ENCODE peak calls at places on chromosome 11, in four cellular contexts. One of them, this sample, is unnamed. For H3K4me1 and H3K27me3, the result is how much of the 10 kb centered on the place peaks cover.

GRCh38 chr11:27055065-27055682 is 14.6 kb downstream of the BBOX1 start:
- DNase-seq in sigmoid colon: no peak
- DNase-seq in transverse colon: peak
- DNase-seq in suprapubic skin: no peak
- DNase-seq in this sample: no peak

GRCh38 chr11:108664241-108664640 is 628 bp upstream of the DDX10 start:
- DNase-seq in transverse colon: no peak
- DNase-seq in suprapubic skin: no peak
- DNase-seq in sigmoid colon: no peak
- DNase-seq in this sample: no peak

GRCh38 chr11:100105605-100106358 is 581.3 kb upstream of the ARHGAP42 start:
- DNase-seq in sigmoid colon: no peak
- DNase-seq in suprapubic skin: no peak
- DNase-seq in transverse colon: peak
- DNase-seq in this sample: no peak

GRCh38 chr11:30285416-30286121 is 37.3 kb upstream of the ARL14EP start:
- DNase-seq in suprapubic skin: no peak
- DNase-seq in transverse colon: no peak
- DNase-seq in sigmoid colon: no peak
- DNase-seq in this sample: no peak

GRCh38 chr11:95245038-95245437 is 14.0 kb upstream of the SESN3 start:
- DNase-seq in sigmoid colon: no peak
- DNase-seq in suprapubic skin: no peak
- DNase-seq in transverse colon: no peak
- DNase-seq in this sample: no peak

GRCh38 chr11:34149786-34150185 is 44.4 kb downstream of the NAT10 start:
- DNase-seq in suprapubic skin: no peak
- DNase-seq in transverse colon: no peak
- DNase-seq in sigmoid colon: no peak
- DNase-seq in this sample: no peak

GRCh38 chr11:28048812-28049211 is 59.1 kb downstream of the KIF18A start:
- DNase-seq in sigmoid colon: no peak
- DNase-seq in suprapubic skin: no peak
- DNase-seq in transverse colon: no peak
- DNase-seq in this sample: no peak

GRCh38 chr11:12224537-12224893 is 114.1 kb downstream of the MICAL2 start:
- DNase-seq in suprapubic skin: peak
- DNase-seq in transverse colon: peak
- DNase-seq in sigmoid colon: peak
- DNase-seq in this sample: peak

GRCh38 chr11:68767672-68768071 is 16.4 kb upstream of the TESMIN start:
- DNase-seq in suprapubic skin: no peak
- DNase-seq in sigmoid colon: no peak
- DNase-seq in transverse colon: no peak
- DNase-seq in this sample: no peak

GRCh38 chr11:34600339-34601084 is 20.4 kb upstream of the EHF start:
- DNase-seq in transverse colon: peak
- DNase-seq in suprapubic skin: no peak
- DNase-seq in sigmoid colon: no peak
- DNase-seq in this sample: peak

GRCh38 chr11:8032576-8033311 is 45.6 kb downstream of the EIF3F start:
- DNase-seq in suprapubic skin: no peak
- DNase-seq in transverse colon: no peak
- DNase-seq in sigmoid colon: no peak
- DNase-seq in this sample: no peak

GRCh38 chr11:18567081-18567480 is 21.5 kb downstream of the UEVLD start:
- DNase-seq in sigmoid colon: no peak
- DNase-seq in suprapubic skin: no peak
- DNase-seq in transverse colon: no peak
- DNase-seq in this sample: no peak

GRCh38 chr11:65643971-65644370 is 6.1 kb downstream of the SIPA1 start:
- DNase-seq in sigmoid colon: no peak
- DNase-seq in transverse colon: no peak
- DNase-seq in suprapubic skin: no peak
- DNase-seq in this sample: no peak

GRCh38 chr11:124640660-124641059 is 18.0 kb downstream of the TBRG1 start:
- DNase-seq in transverse colon: no peak
- DNase-seq in sigmoid colon: no peak
- DNase-seq in suprapubic skin: no peak
- DNase-seq in this sample: no peak

GRCh38 chr11:67632982-67633755 is 3.4 kb upstream of the NUDT8 start:
- DNase-seq in suprapubic skin: peak
- DNase-seq in sigmoid colon: peak
- DNase-seq in transverse colon: no peak
- DNase-seq in this sample: no peak

GRCh38 chr11:93000511-93001476 is 31.3 kb downstream of the MTNR1B start:
- DNase-seq in suprapubic skin: no peak
- DNase-seq in sigmoid colon: no peak
- DNase-seq in transverse colon: no peak
- DNase-seq in this sample: no peak

GRCh38 chr11:65078151-65078550 is 5.7 kb downstream of the CDCA5 start:
- DNase-seq in transverse colon: peak
- DNase-seq in sigmoid colon: no peak
- DNase-seq in suprapubic skin: no peak
- DNase-seq in this sample: peak

GRCh38 chr11:68584097-68584496 is 100.2 kb upstream of the GAL start:
- DNase-seq in transverse colon: peak
- DNase-seq in suprapubic skin: no peak
- DNase-seq in sigmoid colon: no peak
- DNase-seq in this sample: peak

GRCh38 chr11:127628463-127628785 is 627.9 kb upstream of the KIRREL3 start:
- DNase-seq in suprapubic skin: no peak
- DNase-seq in transverse colon: no peak
- DNase-seq in sigmoid colon: no peak
- DNase-seq in this sample: no peak

GRCh38 chr11:73185680-73186293 is 32.3 kb upstream of the P2RY2 start:
- DNase-seq in sigmoid colon: peak
- DNase-seq in suprapubic skin: no peak
- DNase-seq in transverse colon: no peak
- DNase-seq in this sample: no peak

GRCh38 chr11:81959341-81959740 is 774.3 kb downstream of the FAM181B start:
- DNase-seq in sigmoid colon: no peak
- DNase-seq in transverse colon: no peak
- DNase-seq in suprapubic skin: no peak
- DNase-seq in this sample: no peak

GRCh38 chr11:20131744-20132666 is 28.3 kb downstream of the DBX1 start:
- DNase-seq in suprapubic skin: no peak
- DNase-seq in transverse colon: peak
- DNase-seq in sigmoid colon: peak
- DNase-seq in this sample: peak

GRCh38 chr11:32892355-32893090 is at the start of gene QSER1:
- DNase-seq in transverse colon: peak
- DNase-seq in sigmoid colon: peak
- DNase-seq in suprapubic skin: peak
- DNase-seq in this sample: peak

GRCh38 chr11:17772704-17773600 is 38.4 kb downstream of the KCNC1 start:
- DNase-seq in suprapubic skin: no peak
- DNase-seq in transverse colon: no peak
- DNase-seq in sigmoid colon: peak
- DNase-seq in this sample: no peak

GRCh38 chr11:119680899-119681370 is 48.1 kb downstream of the NECTIN1 start:
- DNase-seq in suprapubic skin: no peak
- DNase-seq in transverse colon: no peak
- DNase-seq in sigmoid colon: no peak
- DNase-seq in this sample: peak

DNA sequence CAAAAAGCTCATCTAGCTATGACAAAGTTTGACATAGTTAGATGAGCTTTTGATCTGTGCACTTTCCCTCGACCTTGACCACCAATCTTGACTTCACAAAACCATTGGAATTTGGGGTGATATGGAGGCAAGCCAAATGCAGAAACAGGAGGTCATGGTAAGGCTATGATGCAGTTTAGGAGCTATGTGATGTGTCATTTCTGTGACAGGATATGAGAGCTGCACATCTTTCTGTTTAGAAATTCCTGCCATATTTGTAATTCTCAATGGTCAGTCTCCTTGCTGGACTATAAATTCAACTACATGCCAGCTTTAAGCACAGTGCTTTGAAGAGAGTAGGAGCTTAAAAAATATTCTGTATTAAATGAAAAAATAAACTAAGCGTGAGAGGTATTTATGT is 12.9 kb downstream of the OR51B6 start:
- DNase-seq in sigmoid colon: no peak
- DNase-seq in transverse colon: no peak
- DNase-seq in suprapubic skin: no peak
- DNase-seq in this sample: no peak
- H3K4me1 ChIP-seq in sigmoid colon: under half
- H3K4me1 ChIP-seq in transverse colon: under half
- H3K4me1 ChIP-seq in suprapubic skin: under half
- H3K4me1 ChIP-seq in this sample: under half

GRCh38 chr11:69984457-69985261 is 93.5 kb upstream of the ANO1 start:
- DNase-seq in transverse colon: no peak
- DNase-seq in suprapubic skin: no peak
- DNase-seq in sigmoid colon: no peak
- DNase-seq in this sample: no peak

GRCh38 chr11:69981119-69981770 is 96.9 kb upstream of the ANO1 start:
- DNase-seq in transverse colon: no peak
- DNase-seq in suprapubic skin: no peak
- DNase-seq in sigmoid colon: no peak
- DNase-seq in this sample: no peak

GRCh38 chr11:69983897-69984438 is 94.1 kb upstream of the ANO1 start:
- DNase-seq in suprapubic skin: no peak
- DNase-seq in sigmoid colon: no peak
- DNase-seq in transverse colon: no peak
- DNase-seq in this sample: no peak

GRCh38 chr11:69983571-69983877 is 94.6 kb upstream of the ANO1 start:
- DNase-seq in transverse colon: no peak
- DNase-seq in suprapubic skin: no peak
- DNase-seq in sigmoid colon: no peak
- DNase-seq in this sample: no peak

DNA sequence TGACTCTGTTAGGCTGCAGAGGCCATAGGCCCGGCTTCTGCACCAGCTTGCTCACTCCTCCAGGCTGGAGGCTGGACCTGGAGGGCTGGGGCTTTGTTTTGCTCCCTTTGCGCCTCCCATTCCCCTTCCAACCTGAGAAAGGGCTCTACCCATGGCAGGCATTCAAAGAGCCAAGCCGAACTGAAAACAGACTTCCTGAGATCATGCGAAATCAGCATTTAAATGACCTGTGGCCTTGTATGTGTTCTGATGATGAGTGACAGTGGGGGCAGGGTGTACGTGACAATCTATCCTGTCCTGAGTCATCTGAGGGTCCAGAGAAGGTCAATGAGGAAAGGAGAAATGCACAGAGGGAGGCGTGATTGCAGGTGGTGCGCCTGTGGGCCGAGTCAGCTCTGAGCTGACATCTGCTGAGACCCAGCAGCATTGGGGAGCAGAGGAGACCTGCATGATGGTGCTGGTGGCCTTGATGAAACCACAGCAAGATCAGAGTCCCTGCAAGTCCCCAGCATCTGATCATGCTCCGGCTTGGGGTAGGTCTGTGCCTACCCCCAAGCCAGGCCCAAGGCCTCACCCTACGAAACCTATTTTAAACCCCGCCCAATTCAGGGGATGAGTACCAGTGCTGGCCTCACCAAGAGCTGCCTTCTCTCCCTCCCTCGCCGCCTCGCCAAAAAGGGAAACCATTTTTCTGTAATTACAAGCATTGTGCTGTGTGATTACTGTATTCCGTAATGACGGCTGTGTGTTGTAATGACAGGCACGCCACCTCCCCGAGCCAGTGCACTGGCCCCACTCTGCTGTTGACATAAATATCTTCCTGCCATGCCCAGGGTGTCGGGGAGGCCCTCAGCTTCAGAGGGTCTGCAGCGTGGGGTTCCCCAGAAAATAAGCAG is 95.2 kb upstream of the ANO1 start:
- DNase-seq in transverse colon: no peak
- DNase-seq in sigmoid colon: no peak
- DNase-seq in suprapubic skin: no peak
- DNase-seq in this sample: no peak
- H3K27me3 ChIP-seq in transverse colon: half or more
- H3K27me3 ChIP-seq in sigmoid colon: under half
- H3K27me3 ChIP-seq in suprapubic skin: half or more
- H3K27me3 ChIP-seq in this sample: under half

GRCh38 chr11:47234669-47235075 is 13.9 kb downstream of the ACP2 start:
- DNase-seq in transverse colon: peak
- DNase-seq in sigmoid colon: peak
- DNase-seq in suprapubic skin: no peak
- DNase-seq in this sample: peak

GRCh38 chr11:47236482-47236881 is 12.1 kb downstream of the ACP2 start:
- DNase-seq in sigmoid colon: no peak
- DNase-seq in transverse colon: no peak
- DNase-seq in suprapubic skin: no peak
- DNase-seq in this sample: no peak

GRCh38 chr11:47235163-47235562 is 13.5 kb downstream of the ACP2 start:
- DNase-seq in transverse colon: no peak
- DNase-seq in suprapubic skin: no peak
- DNase-seq in sigmoid colon: no peak
- DNase-seq in this sample: no peak

GRCh38 chr11:47233051-47233450 is 15.6 kb downstream of the ACP2 start:
- DNase-seq in suprapubic skin: no peak
- DNase-seq in sigmoid colon: no peak
- DNase-seq in transverse colon: no peak
- DNase-seq in this sample: no peak

DNA sequence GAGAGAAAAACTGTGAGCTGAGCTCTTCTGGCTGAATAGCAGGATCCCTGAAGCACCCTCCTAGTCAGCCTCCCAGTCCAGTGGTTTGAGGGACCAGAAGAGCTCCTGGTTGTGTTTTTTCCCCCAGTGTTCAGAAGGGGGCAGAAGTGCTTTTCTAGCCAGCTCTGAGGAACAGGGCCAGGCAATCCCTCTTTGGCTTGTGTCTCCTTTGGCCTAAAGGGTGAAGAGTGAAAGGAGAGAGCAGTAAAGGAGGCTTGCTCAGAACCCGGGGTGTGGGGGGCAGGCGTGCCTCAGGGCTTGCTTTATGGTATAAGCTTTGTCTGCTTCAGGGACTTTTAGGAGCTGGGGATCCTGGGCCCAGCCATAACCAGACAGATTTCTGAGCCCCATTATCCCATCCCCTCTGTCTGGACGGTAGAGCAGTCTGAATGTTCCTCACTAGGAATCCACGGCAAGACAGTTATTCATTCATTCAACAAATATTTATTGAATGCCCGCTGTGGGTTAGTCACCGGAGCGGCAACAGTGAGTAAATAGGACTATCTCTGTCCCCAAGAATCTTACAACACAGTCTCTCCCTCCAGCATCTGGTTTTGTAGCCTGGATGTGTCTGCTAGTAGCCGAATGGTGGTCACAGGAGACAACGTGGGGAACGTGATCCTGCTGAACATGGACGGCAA is 14.5 kb downstream of the ACP2 start:
- DNase-seq in sigmoid colon: no peak
- DNase-seq in transverse colon: peak
- DNase-seq in suprapubic skin: no peak
- DNase-seq in this sample: peak
- TF ChIP-seq POLR2A in sigmoid colon: no peak
- TF ChIP-seq POLR2A in transverse colon: no peak
- TF ChIP-seq POLR2A in suprapubic skin: no peak
- TF ChIP-seq POLR2A in this sample: no peak

DNA sequence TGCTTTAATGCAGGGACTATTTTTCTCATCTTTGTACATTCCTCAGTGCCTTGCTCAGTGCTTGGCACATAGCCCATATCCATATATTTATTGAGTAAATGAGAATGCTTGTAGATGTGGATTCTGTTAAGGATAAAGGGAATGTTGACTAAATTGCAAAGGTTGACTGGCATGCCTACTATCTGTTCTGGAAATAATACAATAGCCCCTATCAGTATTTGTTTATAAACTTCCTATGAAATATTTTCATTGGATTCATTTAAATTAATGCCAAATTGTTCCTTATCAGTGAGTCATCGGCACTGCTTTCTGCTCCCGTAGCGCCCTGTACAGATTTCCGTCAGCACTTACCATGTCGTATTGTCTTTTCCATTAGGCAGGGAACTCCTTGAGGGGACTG is 8.0 kb downstream of the RNF121 start:
- DNase-seq in sigmoid colon: no peak
- DNase-seq in transverse colon: no peak
- DNase-seq in suprapubic skin: no peak
- DNase-seq in this sample: no peak
- H3K4me1 ChIP-seq in sigmoid colon: under half
- H3K4me1 ChIP-seq in transverse colon: under half
- H3K4me1 ChIP-seq in suprapubic skin: under half
- H3K4me1 ChIP-seq in this sample: under half

This sample was measured in body of pancreas.